ENCODE peak calls at places on chromosomes 16 and 17, in nine cellular contexts. One of them, this sample, is unnamed.

GRCh38 chr16:72985148-72985882 is 62.6 kb downstream of the ZFHX3 start:
- DNase-seq in ascending aorta: peak; percentile 87
- DNase-seq in CD8-positive, alpha-beta memory T cell: no peak
- DNase-seq in effector memory CD4-positive, alpha-beta T cell: no peak
- DNase-seq in upper lobe of right lung: no peak
- DNase-seq in transverse colon: no peak
- DNase-seq in uterus: peak; percentile 63
- DNase-seq in tibial artery: peak; percentile 90
- DNase-seq in lower lobe of right lung: no peak
- DNase-seq in this sample: peak; percentile 31

GRCh38 chr16:83666449-83666848 is 141.3 kb upstream of the HSBP1 start:
- DNase-seq in ascending aorta: no peak
- DNase-seq in CD8-positive, alpha-beta memory T cell: no peak
- DNase-seq in effector memory CD4-positive, alpha-beta T cell: no peak
- DNase-seq in upper lobe of right lung: no peak
- DNase-seq in transverse colon: no peak
- DNase-seq in uterus: no peak
- DNase-seq in tibial artery: no peak
- DNase-seq in lower lobe of right lung: no peak
- DNase-seq in this sample: no peak

GRCh38 chr17:67862614-67863217 is 37.4 kb downstream of the BPTF start:
- DNase-seq in ascending aorta: no peak
- DNase-seq in CD8-positive, alpha-beta memory T cell: no peak
- DNase-seq in effector memory CD4-positive, alpha-beta T cell: no peak
- DNase-seq in upper lobe of right lung: no peak
- DNase-seq in transverse colon: no peak
- DNase-seq in uterus: no peak
- DNase-seq in tibial artery: no peak
- DNase-seq in lower lobe of right lung: no peak
- DNase-seq in this sample: no peak

GRCh38 chr17:55930291-55930809 is 179.5 kb downstream of the PCTP start:
- DNase-seq in ascending aorta: no peak
- DNase-seq in CD8-positive, alpha-beta memory T cell: no peak
- DNase-seq in effector memory CD4-positive, alpha-beta T cell: no peak
- DNase-seq in upper lobe of right lung: no peak
- DNase-seq in transverse colon: no peak
- DNase-seq in uterus: no peak
- DNase-seq in tibial artery: no peak
- DNase-seq in lower lobe of right lung: no peak
- DNase-seq in this sample: no peak

GRCh38 chr17:63571632-63572310 is 21.5 kb downstream of the DCAF7 start:
- DNase-seq in ascending aorta: no peak
- DNase-seq in CD8-positive, alpha-beta memory T cell: no peak
- DNase-seq in effector memory CD4-positive, alpha-beta T cell: no peak
- DNase-seq in upper lobe of right lung: no peak
- DNase-seq in transverse colon: no peak
- DNase-seq in uterus: no peak
- DNase-seq in tibial artery: no peak
- DNase-seq in lower lobe of right lung: no peak
- DNase-seq in this sample: peak; percentile 24

GRCh38 chr16:7221157-7221556 is 111.5 kb upstream of the RBFOX1 start:
- DNase-seq in ascending aorta: no peak
- DNase-seq in CD8-positive, alpha-beta memory T cell: no peak
- DNase-seq in effector memory CD4-positive, alpha-beta T cell: no peak
- DNase-seq in upper lobe of right lung: no peak
- DNase-seq in transverse colon: no peak
- DNase-seq in uterus: no peak
- DNase-seq in tibial artery: no peak
- DNase-seq in lower lobe of right lung: no peak
- DNase-seq in this sample: no peak

GRCh38 chr16:47750371-47750770 is 289.2 kb downstream of the PHKB start:
- DNase-seq in ascending aorta: no peak
- DNase-seq in CD8-positive, alpha-beta memory T cell: no peak
- DNase-seq in effector memory CD4-positive, alpha-beta T cell: no peak
- DNase-seq in upper lobe of right lung: no peak
- DNase-seq in transverse colon: no peak
- DNase-seq in uterus: no peak
- DNase-seq in tibial artery: no peak
- DNase-seq in lower lobe of right lung: no peak
- DNase-seq in this sample: no peak

GRCh38 chr17:17682737-17683675 is 1.7 kb downstream of the RAI1 start:
- DNase-seq in ascending aorta: peak; percentile 82
- DNase-seq in CD8-positive, alpha-beta memory T cell: peak; percentile 55
- DNase-seq in effector memory CD4-positive, alpha-beta T cell: peak; percentile 55
- DNase-seq in upper lobe of right lung: peak; percentile 88
- DNase-seq in transverse colon: peak; percentile 75
- DNase-seq in uterus: peak; percentile 75
- DNase-seq in tibial artery: peak; percentile 55
- DNase-seq in lower lobe of right lung: peak; percentile 84
- DNase-seq in this sample: peak; percentile 80

GRCh38 chr17:50540485-50541401 is 6.2 kb upstream of the SPATA20 start:
- DNase-seq in ascending aorta: no peak
- DNase-seq in CD8-positive, alpha-beta memory T cell: no peak
- DNase-seq in effector memory CD4-positive, alpha-beta T cell: no peak
- DNase-seq in upper lobe of right lung: no peak
- DNase-seq in transverse colon: no peak
- DNase-seq in uterus: no peak
- DNase-seq in tibial artery: no peak
- DNase-seq in lower lobe of right lung: no peak
- DNase-seq in this sample: no peak

DNA sequence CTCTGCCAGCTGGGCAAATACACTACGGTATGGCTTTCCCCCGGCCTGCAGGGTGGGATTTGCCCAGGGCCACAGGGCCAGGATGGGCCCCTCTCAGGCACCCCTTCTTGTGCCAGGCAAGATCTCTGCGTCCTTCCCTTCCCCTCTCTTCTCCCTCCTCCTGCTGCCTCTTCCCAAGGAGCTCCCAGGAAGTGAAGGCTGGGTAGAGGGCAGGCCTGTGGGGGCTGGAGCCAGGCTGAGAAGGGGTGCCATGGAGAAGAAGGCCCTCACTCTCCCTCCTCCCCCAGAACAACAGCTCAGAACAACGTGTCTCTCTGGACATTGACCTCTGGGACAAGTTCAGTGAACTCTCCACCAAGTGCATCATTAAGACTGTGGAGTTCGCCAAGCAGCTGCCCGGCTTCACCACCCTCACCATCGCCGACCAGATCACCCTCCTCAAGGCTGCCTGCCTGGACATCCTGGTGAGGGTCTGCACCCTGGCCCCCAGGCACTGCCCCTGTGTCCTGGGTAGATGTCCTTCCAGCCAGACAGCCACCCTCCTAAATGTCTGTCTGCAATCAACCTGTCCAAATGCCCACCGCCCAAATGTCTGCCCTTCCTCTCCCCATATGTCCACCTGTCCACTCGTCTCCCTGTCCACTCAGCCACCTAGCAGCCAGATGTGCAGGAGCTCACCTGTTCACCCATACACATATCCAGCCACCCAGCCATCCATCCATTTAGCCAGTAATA is 12.3 kb downstream of the GJD3 start:
- DNase-seq in ascending aorta: no peak
- DNase-seq in CD8-positive, alpha-beta memory T cell: no peak
- DNase-seq in effector memory CD4-positive, alpha-beta T cell: no peak
- DNase-seq in upper lobe of right lung: no peak
- DNase-seq in transverse colon: no peak
- DNase-seq in uterus: no peak
- DNase-seq in tibial artery: no peak
- DNase-seq in lower lobe of right lung: no peak
- DNase-seq in this sample: no peak
- H3K4me1 ChIP-seq in ascending aorta: peaks cover 16% of the 10 kb centered on the region
- H3K4me1 ChIP-seq in CD8-positive, alpha-beta memory T cell: peaks cover 13% of the 10 kb centered on the region
- H3K4me1 ChIP-seq in effector memory CD4-positive, alpha-beta T cell: peaks cover 15% of the 10 kb centered on the region
- H3K4me1 ChIP-seq in upper lobe of right lung: peaks cover 51% of the 10 kb centered on the region
- H3K4me1 ChIP-seq in transverse colon: peaks cover 62% of the 10 kb centered on the region
- H3K4me1 ChIP-seq in uterus: peaks cover 36% of the 10 kb centered on the region
- H3K4me1 ChIP-seq in tibial artery: peaks cover 42% of the 10 kb centered on the region
- H3K4me1 ChIP-seq in lower lobe of right lung: peaks cover 74% of the 10 kb centered on the region
- H3K4me1 ChIP-seq in this sample: peaks cover 8% of the 10 kb centered on the region

GRCh38 chr16:87956169-87956770 is 5.0 kb downstream of the BANP start:
- DNase-seq in ascending aorta: no peak
- DNase-seq in CD8-positive, alpha-beta memory T cell: peak; percentile 62
- DNase-seq in effector memory CD4-positive, alpha-beta T cell: peak; percentile 59
- DNase-seq in upper lobe of right lung: no peak
- DNase-seq in transverse colon: peak; percentile 53
- DNase-seq in uterus: no peak
- DNase-seq in tibial artery: peak; percentile 48
- DNase-seq in lower lobe of right lung: peak; percentile 62
- DNase-seq in this sample: no peak
- H3K4me1 ChIP-seq in ascending aorta: no peaks in the 10 kb centered on the region
- H3K4me1 ChIP-seq in CD8-positive, alpha-beta memory T cell: peaks cover 71% of the 10 kb centered on the region
- H3K4me1 ChIP-seq in effector memory CD4-positive, alpha-beta T cell: peaks cover 43% of the 10 kb centered on the region
- H3K4me1 ChIP-seq in upper lobe of right lung: peaks cover 44% of the 10 kb centered on the region
- H3K4me1 ChIP-seq in transverse colon: peaks cover 41% of the 10 kb centered on the region
- H3K4me1 ChIP-seq in uterus: no peaks in the 10 kb centered on the region
- H3K4me1 ChIP-seq in tibial artery: peaks cover 47% of the 10 kb centered on the region
- H3K4me1 ChIP-seq in lower lobe of right lung: peaks cover 56% of the 10 kb centered on the region
- H3K4me1 ChIP-seq in this sample: peaks cover 15% of the 10 kb centered on the region

GRCh38 chr17:41779954-41780353 is 6.6 kb downstream of the JUP start:
- DNase-seq in ascending aorta: no peak
- DNase-seq in CD8-positive, alpha-beta memory T cell: no peak
- DNase-seq in effector memory CD4-positive, alpha-beta T cell: no peak
- DNase-seq in upper lobe of right lung: no peak
- DNase-seq in transverse colon: no peak
- DNase-seq in uterus: no peak
- DNase-seq in tibial artery: no peak
- DNase-seq in lower lobe of right lung: no peak
- DNase-seq in this sample: no peak

GRCh38 chr17:41777157-41777578 is 9.3 kb downstream of the JUP start:
- DNase-seq in ascending aorta: no peak
- DNase-seq in CD8-positive, alpha-beta memory T cell: no peak
- DNase-seq in effector memory CD4-positive, alpha-beta T cell: no peak
- DNase-seq in upper lobe of right lung: no peak
- DNase-seq in transverse colon: peak; percentile 41
- DNase-seq in uterus: peak; percentile 62
- DNase-seq in tibial artery: no peak
- DNase-seq in lower lobe of right lung: no peak
- DNase-seq in this sample: no peak

GRCh38 chr17:41781404-41782110 is 5.0 kb downstream of the JUP start:
- DNase-seq in ascending aorta: no peak
- DNase-seq in CD8-positive, alpha-beta memory T cell: no peak
- DNase-seq in effector memory CD4-positive, alpha-beta T cell: no peak
- DNase-seq in upper lobe of right lung: no peak
- DNase-seq in transverse colon: no peak
- DNase-seq in uterus: no peak
- DNase-seq in tibial artery: no peak
- DNase-seq in lower lobe of right lung: no peak
- DNase-seq in this sample: no peak

GRCh38 chr17:41775394-41776226 is 10.9 kb downstream of the JUP start:
- DNase-seq in ascending aorta: no peak
- DNase-seq in CD8-positive, alpha-beta memory T cell: no peak
- DNase-seq in effector memory CD4-positive, alpha-beta T cell: no peak
- DNase-seq in upper lobe of right lung: no peak
- DNase-seq in transverse colon: peak; percentile 81
- DNase-seq in uterus: no peak
- DNase-seq in tibial artery: no peak
- DNase-seq in lower lobe of right lung: no peak
- DNase-seq in this sample: peak; percentile 31

DNA sequence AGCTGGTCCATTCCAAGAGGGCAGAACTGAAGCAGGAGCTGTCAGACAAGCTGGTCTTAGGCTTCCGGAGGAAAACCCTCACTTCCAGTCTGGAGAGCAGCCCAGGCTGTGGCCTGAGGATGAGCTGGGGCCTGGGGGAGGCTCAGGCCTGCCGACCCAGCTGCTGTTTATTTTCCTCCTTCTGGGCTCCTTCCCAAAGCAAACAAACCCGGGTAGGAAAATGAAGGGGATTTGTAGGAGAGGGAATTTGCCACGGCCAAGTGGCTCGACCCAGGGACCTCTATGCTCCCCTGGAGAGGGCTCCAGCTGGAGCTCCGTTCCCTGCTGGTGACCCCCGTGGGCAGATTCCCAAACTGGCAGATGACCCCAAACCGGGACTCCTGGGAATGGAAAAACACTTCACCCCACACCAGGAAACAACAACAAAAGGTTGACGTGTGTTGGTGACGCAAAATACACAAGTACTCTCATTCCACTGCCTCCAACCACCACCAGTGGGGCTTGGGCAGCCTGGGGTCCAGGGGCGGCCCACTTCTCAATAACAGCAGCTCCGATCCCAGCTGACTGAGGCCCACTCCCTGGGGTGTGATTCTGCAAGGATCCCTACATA is 8.8 kb downstream of the JUP start:
- DNase-seq in ascending aorta: no peak
- DNase-seq in CD8-positive, alpha-beta memory T cell: no peak
- DNase-seq in effector memory CD4-positive, alpha-beta T cell: no peak
- DNase-seq in upper lobe of right lung: peak; percentile 74
- DNase-seq in transverse colon: peak; percentile 67
- DNase-seq in uterus: peak; percentile 78
- DNase-seq in tibial artery: peak; percentile 43
- DNase-seq in lower lobe of right lung: peak; percentile 71
- DNase-seq in this sample: peak; percentile 74
- H3K4me1 ChIP-seq in ascending aorta: peaks cover 10% of the 10 kb centered on the region
- H3K4me1 ChIP-seq in CD8-positive, alpha-beta memory T cell: no peaks in the 10 kb centered on the region
- H3K4me1 ChIP-seq in effector memory CD4-positive, alpha-beta T cell: no peaks in the 10 kb centered on the region
- H3K4me1 ChIP-seq in upper lobe of right lung: peaks cover 91% of the 10 kb centered on the region
- H3K4me1 ChIP-seq in transverse colon: peaks cover 85% of the 10 kb centered on the region
- H3K4me1 ChIP-seq in uterus: peaks cover 41% of the 10 kb centered on the region
- H3K4me1 ChIP-seq in tibial artery: peaks cover 71% of the 10 kb centered on the region
- H3K4me1 ChIP-seq in lower lobe of right lung: peaks cover 91% of the 10 kb centered on the region
- H3K4me1 ChIP-seq in this sample: peaks cover 51% of the 10 kb centered on the region

DNA sequence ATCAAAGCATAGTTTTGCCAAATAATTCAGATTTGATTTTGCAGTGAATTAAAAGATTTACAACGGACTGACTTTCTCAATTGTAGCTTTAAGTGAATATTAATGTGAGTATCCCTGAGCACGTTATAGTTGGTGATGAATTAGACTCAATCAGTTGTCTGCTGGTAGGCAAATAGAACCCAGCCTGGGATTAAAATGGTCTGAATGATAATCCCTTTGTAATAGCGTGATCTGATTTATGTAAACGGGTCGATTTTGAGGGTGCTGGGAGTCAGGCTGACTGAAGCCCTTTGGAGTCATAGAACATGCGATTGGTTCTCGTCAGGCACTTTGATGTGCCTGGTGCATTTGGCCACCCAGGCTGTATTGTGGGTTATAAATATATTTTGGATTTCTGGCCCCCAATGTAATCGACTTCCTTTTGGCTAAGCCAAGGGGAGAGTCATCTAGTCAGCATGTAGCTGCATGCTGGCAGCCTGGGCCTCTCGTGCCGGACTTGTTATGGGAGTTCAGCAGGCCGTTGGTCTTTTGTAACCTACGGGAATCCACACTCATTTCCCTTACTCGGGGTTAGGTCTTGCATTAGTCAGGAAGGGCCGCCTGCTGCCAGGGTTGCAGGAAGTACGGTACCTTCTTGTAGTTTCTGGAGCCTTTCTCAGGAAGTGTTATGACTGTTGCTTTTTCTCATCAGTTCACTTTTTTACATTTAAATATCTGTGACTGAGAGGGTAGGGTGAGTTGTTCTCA is 5.4 kb downstream of the PGS1 start:
- DNase-seq in ascending aorta: peak; percentile 98
- DNase-seq in CD8-positive, alpha-beta memory T cell: no peak
- DNase-seq in effector memory CD4-positive, alpha-beta T cell: no peak
- DNase-seq in upper lobe of right lung: peak; percentile 90
- DNase-seq in transverse colon: peak; percentile 67
- DNase-seq in uterus: peak; percentile 68
- DNase-seq in tibial artery: peak; percentile 94
- DNase-seq in lower lobe of right lung: peak; percentile 90
- DNase-seq in this sample: peak; percentile 97
- H3K4me1 ChIP-seq in ascending aorta: peaks cover 29% of the 10 kb centered on the region
- H3K4me1 ChIP-seq in CD8-positive, alpha-beta memory T cell: peaks cover 88% of the 10 kb centered on the region
- H3K4me1 ChIP-seq in effector memory CD4-positive, alpha-beta T cell: peaks cover 71% of the 10 kb centered on the region
- H3K4me1 ChIP-seq in upper lobe of right lung: peaks cover 97% of the 10 kb centered on the region
- H3K4me1 ChIP-seq in transverse colon: peaks cover 91% of the 10 kb centered on the region
- H3K4me1 ChIP-seq in uterus: peaks cover 37% of the 10 kb centered on the region
- H3K4me1 ChIP-seq in tibial artery: peaks cover 48% of the 10 kb centered on the region
- H3K4me1 ChIP-seq in lower lobe of right lung: peaks cover 97% of the 10 kb centered on the region
- H3K4me1 ChIP-seq in this sample: peaks cover 94% of the 10 kb centered on the region

This sample was measured in SJSA1.